ENCODE peak calls at places on chromosomes 5 and 9, in five cellular contexts. One of them, this sample, is unnamed.

GRCh38 chr5:108380531-108381021 is 1.3 kb downstream of the FBXL17 start:
- DNase-seq in NCI-H345: peak; percentile 72
- DNase-seq in activated naive CD4-positive, alpha-beta T cell treated with Interleukin-2 at 50 U/mL for 16 hours: peak; percentile 55
- DNase-seq in left colon: peak; percentile 50
- DNase-seq in GM12865: peak; percentile 89
- DNase-seq in this sample: no peak

GRCh38 chr5:34867660-34868059 is 28.7 kb downstream of the TTC23L start:
- DNase-seq in left colon: no peak
- DNase-seq in NCI-H345: no peak
- DNase-seq in activated naive CD4-positive, alpha-beta T cell treated with Interleukin-2 at 50 U/mL for 16 hours: no peak
- DNase-seq in GM12865: no peak
- DNase-seq in this sample: no peak

GRCh38 chr5:110844251-110844650 is 105.4 kb downstream of the SLC25A46 start:
- DNase-seq in GM12865: no peak
- DNase-seq in NCI-H345: no peak
- DNase-seq in left colon: no peak
- DNase-seq in activated naive CD4-positive, alpha-beta T cell treated with Interleukin-2 at 50 U/mL for 16 hours: no peak
- DNase-seq in this sample: no peak

GRCh38 chr5:665541-665955 is 27.6 kb downstream of the TPPP start:
- DNase-seq in NCI-H345: peak; percentile 16
- DNase-seq in GM12865: no peak
- DNase-seq in left colon: no peak
- DNase-seq in activated naive CD4-positive, alpha-beta T cell treated with Interleukin-2 at 50 U/mL for 16 hours: no peak
- DNase-seq in this sample: no peak

GRCh38 chr5:41708604-41708940 is 161.7 kb downstream of the OXCT1 start:
- DNase-seq in GM12865: no peak
- DNase-seq in NCI-H345: no peak
- DNase-seq in left colon: peak; percentile 34
- DNase-seq in activated naive CD4-positive, alpha-beta T cell treated with Interleukin-2 at 50 U/mL for 16 hours: no peak
- DNase-seq in this sample: no peak

GRCh38 chr9:99040911-99041582 is 63.9 kb upstream of the TGFBR1 start:
- DNase-seq in left colon: no peak
- DNase-seq in GM12865: no peak
- DNase-seq in NCI-H345: no peak
- DNase-seq in activated naive CD4-positive, alpha-beta T cell treated with Interleukin-2 at 50 U/mL for 16 hours: no peak
- DNase-seq in this sample: no peak

GRCh38 chr5:143134269-143134668 is 269.2 kb downstream of the NR3C1 start:
- DNase-seq in NCI-H345: no peak
- DNase-seq in activated naive CD4-positive, alpha-beta T cell treated with Interleukin-2 at 50 U/mL for 16 hours: no peak
- DNase-seq in left colon: no peak
- DNase-seq in GM12865: no peak
- DNase-seq in this sample: no peak

GRCh38 chr9:121840838-121841760 is 189.7 kb downstream of the DAB2IP start:
- DNase-seq in left colon: no peak
- DNase-seq in NCI-H345: no peak
- DNase-seq in activated naive CD4-positive, alpha-beta T cell treated with Interleukin-2 at 50 U/mL for 16 hours: no peak
- DNase-seq in GM12865: peak; percentile 37
- DNase-seq in this sample: no peak

GRCh38 chr5:107668154-107668932 is 2.4 kb downstream of the EFNA5 start:
- DNase-seq in activated naive CD4-positive, alpha-beta T cell treated with Interleukin-2 at 50 U/mL for 16 hours: no peak
- DNase-seq in GM12865: no peak
- DNase-seq in left colon: no peak
- DNase-seq in NCI-H345: no peak
- DNase-seq in this sample: no peak

GRCh38 chr9:96071245-96072124 is 196.0 kb downstream of the ERCC6L2 start:
- DNase-seq in left colon: no peak
- DNase-seq in NCI-H345: no peak
- DNase-seq in GM12865: peak; percentile 38
- DNase-seq in activated naive CD4-positive, alpha-beta T cell treated with Interleukin-2 at 50 U/mL for 16 hours: peak; percentile 14
- DNase-seq in this sample: no peak

GRCh38 chr9:72315089-72315509 is 49.9 kb downstream of the ZFAND5 start:
- DNase-seq in GM12865: peak; percentile 14
- DNase-seq in NCI-H345: no peak
- DNase-seq in left colon: peak; percentile 66
- DNase-seq in activated naive CD4-positive, alpha-beta T cell treated with Interleukin-2 at 50 U/mL for 16 hours: no peak
- DNase-seq in this sample: peak; percentile 60

GRCh38 chr9:25691786-25692185 is 13.5 kb upstream of the TUSC1 start:
- DNase-seq in activated naive CD4-positive, alpha-beta T cell treated with Interleukin-2 at 50 U/mL for 16 hours: no peak
- DNase-seq in GM12865: no peak
- DNase-seq in NCI-H345: no peak
- DNase-seq in left colon: no peak
- DNase-seq in this sample: no peak

GRCh38 chr9:98341157-98342102 is 86.0 kb upstream of the TBC1D2 start:
- DNase-seq in NCI-H345: no peak
- DNase-seq in GM12865: no peak
- DNase-seq in activated naive CD4-positive, alpha-beta T cell treated with Interleukin-2 at 50 U/mL for 16 hours: no peak
- DNase-seq in left colon: no peak
- DNase-seq in this sample: no peak

This sample was measured in NCI-H1092.